ENCODE peak calls at places on chromosomes 4 and X, in five cellular contexts. T is NCI-H1092; G is GM04504; D is activated CD4-positive, alpha-beta memory T cell treated with anti-CD3 and anti-CD28 coated beads, Interleukin-2, amount 10 ng/mL, durations not matched to agents 7 days and 5 days; S is lower lobe of right lung. C is an unnamed sample.

GRCh38 chr4:7714176-7714575 is 225.5 kb downstream of the AFAP1 start:
- DNase-seq in T (no peak), G (no peak), D (no peak), S (no peak), C (no peak)

GRCh38 chrX:20742106-20742505 is 475.4 kb upstream of the RPS6KA3 start:
- DNase-seq in D (no peak), S (no peak), G (peak), T (peak), C (no peak)

GRCh38 chrX:153400146-153401132 is 711 bp downstream of the PNMA6E start:
- DNase-seq in S (peak), D (peak), T (peak), G (no peak), C (no peak)

GRCh38 chr4:75752637-75753036 is 28.3 kb downstream of the USO1 start:
- DNase-seq in S (no peak), D (no peak), T (no peak), G (no peak), C (no peak)

GRCh38 chr4:23889814-23890269 is at the start of gene PPARGC1A:
- DNase-seq in S (peak), D (no peak), G (no peak), T (peak), C (peak)

GRCh38 chr4:142778430-142778829 is 67.7 kb downstream of the INPP4B start:
- DNase-seq in S (no peak), D (no peak), T (no peak), G (peak), C (no peak)

GRCh38 chrX:119684916-119685224 is 8.1 kb downstream of the SEPTIN6 start:
- DNase-seq in G (no peak), T (peak), D (no peak), S (no peak), C (peak)

GRCh38 chr4:61604054-61604453 is 403.9 kb downstream of the ADGRL3 start:
- DNase-seq in D (no peak), G (no peak), T (no peak), S (no peak), C (no peak)

GRCh38 chr4:87120411-87121162 is 99.8 kb downstream of the KLHL8 start:
- DNase-seq in T (no peak), S (no peak), G (no peak), D (no peak), C (no peak)

C was measured in COR-L47.